ENCODE peak calls at places on chromosomes 3 and 15, in four cellular contexts. L is left ventricle myocardium inferior, N is HCT116, T is Peyer's patch. H is an unnamed sample. For H3K4me1, the result is how much of the 10 kb centered on the place peaks cover.

GRCh38 chr3:10952525-10952924 is 40.0 kb upstream of the SLC6A1 start:
- DNase-seq in L (no peak), N (no peak), T (no peak), H (no peak)

GRCh38 chr3:53820756-53821580 is 25.3 kb downstream of the CHDH start:
- DNase-seq in L (no peak), N (no peak), T (no peak), H (no peak)

GRCh38 chr15:27234593-27234992 is 263.6 kb downstream of the GABRG3 start:
- DNase-seq in L (no peak), N (no peak), T (no peak), H (no peak)

GRCh38 chr3:9976736-9977709 is 9.6 kb downstream of the EMC3 start:
- DNase-seq in L (peak), N (peak), T (no peak), H (peak)

GRCh38 chr3:112793311-112794081 is 53.2 kb downstream of the CD200R1L start:
- DNase-seq in L (no peak), N (no peak), T (no peak), H (no peak)

GRCh38 chr3:197567900-197568685 is 12.3 kb upstream of the BDH1 start:
- DNase-seq in L (no peak), N (no peak), T (no peak), H (no peak)

GRCh38 chr15:27485265-27485664 is 514.3 kb downstream of the GABRG3 start:
- DNase-seq in L (no peak), N (no peak), T (no peak), H (no peak)

GRCh38 chr3:66439666-66440344 is 61.0 kb downstream of the LRIG1 start:
- DNase-seq in L (no peak), N (no peak), T (no peak), H (no peak)

GRCh38 chr3:63635186-63635585 is 17.3 kb upstream of the SNTN start:
- DNase-seq in L (no peak), N (no peak), T (no peak), H (no peak)

GRCh38 chr15:68510558-68510957 is 68.2 kb upstream of the CORO2B start:
- DNase-seq in L (no peak), N (no peak), T (no peak), H (no peak)

GRCh38 chr3:141401584-141402475 is 33.5 kb downstream of the ZBTB38 start:
- DNase-seq in L (peak), N (no peak), T (peak), H (peak)
- H3K4me1 ChIP-seq in L (half or more), N (under half), T (under half), H (half or more)

GRCh38 chr3:16179771-16180736 is 5.6 kb downstream of the GALNT15 start:
- DNase-seq in L (no peak), N (no peak), T (no peak), H (no peak)

GRCh38 chr3:16177962-16178627 is 3.6 kb downstream of the GALNT15 start:
- DNase-seq in L (peak), N (peak), T (peak), H (peak)

GRCh38 chr3:16176391-16177030 is 2.0 kb downstream of the GALNT15 start:
- DNase-seq in L (no peak), N (no peak), T (no peak), H (no peak)

GRCh38 chr3:16179261-16179660 is 4.8 kb downstream of the GALNT15 start:
- DNase-seq in L (no peak), N (no peak), T (no peak), H (no peak)

GRCh38 chr3:16178628-16178988 is 4.1 kb downstream of the GALNT15 start:
- DNase-seq in L (no peak), N (no peak), T (no peak), H (no peak)
- H3K4me3 ChIP-seq in L (peak), N (no peak), T (peak), H (peak)

GRCh38 chr15:48554112-48554511 is 91.4 kb downstream of the FBN1 start:
- DNase-seq in L (no peak), N (no peak), T (no peak), H (no peak)
- H3K4me1 ChIP-seq in L (half or more), N (under half), T (under half), H (under half)

GRCh38 chr15:44199393-44199792 is 4.3 kb upstream of the FRMD5 start:
- DNase-seq in L (no peak), N (no peak), T (no peak), H (no peak)

GRCh38 chr15:44193651-44194396 is 1.2 kb downstream of the FRMD5 start:
- DNase-seq in L (no peak), N (no peak), T (no peak), H (no peak)

GRCh38 chr15:44194397-44195150 is 497 bp downstream of the FRMD5 start:
- DNase-seq in L (peak), N (no peak), T (peak), H (peak)

DNA sequence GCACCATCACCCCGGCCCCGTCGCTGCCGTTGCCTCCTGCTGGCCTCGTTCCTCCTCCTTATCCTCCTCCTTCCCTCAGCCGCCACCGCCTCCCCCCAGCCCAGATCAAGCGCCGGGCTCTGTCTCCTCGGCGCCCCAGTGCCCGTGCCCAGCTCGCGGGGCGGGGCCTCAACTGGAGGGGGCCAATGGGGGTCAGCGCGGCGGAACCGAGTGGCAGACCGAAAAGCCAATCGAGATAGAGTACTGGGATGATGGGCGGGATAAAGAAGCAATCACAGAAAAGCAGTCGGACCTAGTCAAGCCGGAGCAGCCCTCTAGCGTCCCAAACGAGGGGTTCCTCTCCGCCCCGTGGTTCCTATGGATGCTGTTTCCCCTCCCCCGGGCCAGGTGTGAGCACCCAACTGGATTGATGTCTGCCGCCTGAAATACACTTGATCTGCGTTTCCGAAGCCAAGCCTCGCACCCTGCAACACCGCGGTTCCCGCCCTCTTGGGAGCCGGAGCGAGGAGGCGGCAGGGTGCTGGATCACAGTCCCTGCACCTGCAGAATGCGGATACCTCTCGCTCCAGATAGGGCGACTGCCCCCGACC is at the start of gene FRMD5:
- DNase-seq in L (peak), N (peak), T (peak), H (peak)
- H3K4me3 ChIP-seq in L (peak), N (peak), T (peak), H (peak)

GRCh38 chr3:151204530-151205401 is 1.8 kb upstream of the GPR171 start:
- DNase-seq in L (no peak), N (no peak), T (no peak), H (no peak)

GRCh38 chr3:151205482-151205881 is 2.5 kb upstream of the GPR171 start:
- DNase-seq in L (no peak), N (no peak), T (no peak), H (no peak)

GRCh38 chr3:151209652-151210051 is 6.6 kb upstream of the GPR171 start:
- DNase-seq in L (no peak), N (no peak), T (no peak), H (no peak)

GRCh38 chr3:151203053-151203420 is at the start of gene GPR171:
- DNase-seq in L (no peak), N (no peak), T (no peak), H (no peak)

GRCh38 chr3:151206196-151206595 is 3.2 kb upstream of the GPR171 start:
- DNase-seq in L (no peak), N (no peak), T (no peak), H (no peak)
- H3K4me1 ChIP-seq in L (under half), N (under half), T (under half), H (under half)

GRCh38 chr3:186096295-186096694 is 12.6 kb downstream of the ETV5 start:
- DNase-seq in L (no peak), N (no peak), T (no peak), H (no peak)

GRCh38 chr3:186097317-186097662 is 11.6 kb downstream of the ETV5 start:
- DNase-seq in L (no peak), N (no peak), T (no peak), H (no peak)

GRCh38 chr3:186099178-186099577 is 9.7 kb downstream of the ETV5 start:
- DNase-seq in L (peak), N (no peak), T (no peak), H (peak)

GRCh38 chr3:186098740-186099139 is 10.1 kb downstream of the ETV5 start:
- DNase-seq in L (no peak), N (no peak), T (no peak), H (no peak)

DNA sequence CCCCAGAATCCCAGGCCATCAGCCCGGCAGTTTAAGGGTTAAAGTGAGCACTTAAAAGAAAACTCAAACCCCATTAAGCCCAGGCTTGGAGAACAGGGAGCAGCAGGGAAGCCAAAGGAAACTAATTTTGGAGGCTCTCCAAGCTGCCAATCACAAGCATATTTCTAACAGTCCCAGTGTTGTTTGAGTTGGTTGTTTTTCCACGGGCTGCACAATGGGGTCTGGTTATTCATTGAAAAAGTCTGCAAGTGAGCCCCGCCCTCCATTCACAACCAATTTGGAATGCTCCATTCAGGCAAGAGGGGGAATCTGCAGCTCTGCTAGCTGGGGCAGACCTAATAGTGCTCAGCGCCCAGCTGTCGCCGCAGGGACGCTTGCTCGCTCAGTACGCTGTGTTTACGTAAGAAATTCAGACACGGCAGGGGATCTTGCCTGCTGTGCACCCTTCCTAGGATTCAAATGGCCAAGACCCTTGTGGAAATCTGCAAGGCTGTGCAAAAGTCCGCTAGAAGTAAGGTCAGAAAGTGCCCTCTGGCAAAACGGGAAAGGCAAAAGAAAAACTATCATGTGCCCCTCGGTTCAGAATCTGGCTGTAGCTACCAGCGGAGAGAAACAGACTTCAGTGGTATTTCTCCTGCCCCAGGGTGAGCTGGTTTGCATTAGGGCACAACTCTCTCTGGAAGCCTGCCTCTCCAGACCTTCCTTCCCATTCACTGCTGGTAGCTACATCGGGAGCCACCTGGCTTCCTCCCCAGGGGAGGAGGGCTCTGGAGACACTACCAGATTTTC is 11.0 kb downstream of the ETV5 start:
- DNase-seq in L (peak), N (peak), T (peak), H (peak)
- H3K4me3 ChIP-seq in L (peak), N (peak), T (peak), H (peak)

GRCh38 chr15:78071378-78071777 is 6.1 kb downstream of the TBC1D2B start:
- DNase-seq in L (no peak), N (no peak), T (no peak), H (no peak)

GRCh38 chr15:78067328-78068241 is 9.9 kb downstream of the TBC1D2B start:
- DNase-seq in L (no peak), N (no peak), T (no peak), H (no peak)

GRCh38 chr15:78069630-78070029 is 7.9 kb downstream of the TBC1D2B start:
- DNase-seq in L (no peak), N (no peak), T (no peak), H (no peak)

GRCh38 chr15:78070049-78070698 is 7.3 kb downstream of the TBC1D2B start:
- DNase-seq in L (no peak), N (no peak), T (no peak), H (no peak)

GRCh38 chr15:78069052-78069414 is 8.5 kb downstream of the TBC1D2B start:
- DNase-seq in L (no peak), N (no peak), T (no peak), H (no peak)
- H3K4me1 ChIP-seq in L (half or more), N (under half), T (under half), H (half or more)

DNA sequence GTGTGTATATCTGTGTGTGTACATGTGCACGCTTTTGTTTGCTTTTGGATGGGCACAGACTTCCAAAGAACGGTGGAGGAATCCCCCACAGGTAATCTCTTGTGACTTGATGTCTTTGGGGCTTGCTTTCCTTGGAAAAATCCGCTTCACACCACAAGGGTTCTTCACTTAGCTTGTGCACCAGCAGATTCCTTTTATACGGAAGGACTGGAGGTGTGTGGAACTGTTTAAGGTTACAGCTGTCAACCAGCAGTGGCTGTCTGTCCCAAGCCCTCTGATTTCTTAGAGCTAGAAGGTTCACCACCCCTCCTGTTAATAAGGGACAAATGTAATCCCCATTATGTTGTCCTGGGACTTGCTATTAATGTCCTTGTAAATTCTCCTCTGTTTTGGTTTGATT is 193.5 kb downstream of the ITPR1 start:
- DNase-seq in L (no peak), N (no peak), T (no peak), H (no peak)
- H3K4me3 ChIP-seq in L (no peak), N (no peak), T (no peak), H (no peak)

GRCh38 chr15:40238927-40239591 is at the start of gene PAK6:
- DNase-seq in L (no peak), N (peak), T (peak), H (peak)

GRCh38 chr15:40241305-40242215 is 2.7 kb downstream of the PAK6 start:
- DNase-seq in L (no peak), N (no peak), T (peak), H (no peak)

GRCh38 chr15:40240619-40241304 is 1.9 kb downstream of the PAK6 start:
- DNase-seq in L (no peak), N (no peak), T (no peak), H (no peak)

GRCh38 chr15:40239671-40240618 is 1.1 kb downstream of the PAK6 start:
- DNase-seq in L (no peak), N (no peak), T (peak), H (no peak)

GRCh38 chr15:40238481-40238926 is 359 bp upstream of the PAK6 start:
- DNase-seq in L (no peak), N (no peak), T (no peak), H (no peak)
- H3K4me1 ChIP-seq in L (under half), N (under half), T (under half), H (under half)

GRCh38 chr3:83863380-83863779 is 1095.4 kb upstream of the CADM2 start:
- DNase-seq in L (no peak), N (no peak), T (no peak), H (no peak)
- H3K4me3 ChIP-seq in L (no peak), N (no peak), T (no peak), H (no peak)

H was measured in lower lobe of right lung.